ENCODE peak calls at places on chromosomes 2 and 18, in ten cellular contexts. One of them, this sample, is unnamed.

GRCh38 chr2:135164431-135164830 is 112.3 kb downstream of the RAB3GAP1 start:
- DNase-seq in activated CD4-positive, alpha-beta T cell treated with anti-CD3 and anti-CD28 coated beads for 48 hours: no peak
- DNase-seq in lung: no peak
- DNase-seq in OCI-LY7: no peak
- DNase-seq in Kasumi-1: no peak
- DNase-seq in NCI-H2081: peak
- DNase-seq in memory B cell: no peak
- DNase-seq in sciatic nerve: no peak
- DNase-seq in HTR-8/SVneo: peak
- DNase-seq in HCT116: no peak
- DNase-seq in this sample: no peak

GRCh38 chr18:64134044-64134757 is 14.7 kb downstream of the LINC00305 start:
- DNase-seq in activated CD4-positive, alpha-beta T cell treated with anti-CD3 and anti-CD28 coated beads for 48 hours: no peak
- DNase-seq in lung: no peak
- DNase-seq in OCI-LY7: no peak
- DNase-seq in Kasumi-1: no peak
- DNase-seq in NCI-H2081: no peak
- DNase-seq in memory B cell: no peak
- DNase-seq in sciatic nerve: no peak
- DNase-seq in HTR-8/SVneo: peak
- DNase-seq in HCT116: no peak
- DNase-seq in this sample: no peak

GRCh38 chr2:188573453-188573852 is 281.8 kb downstream of the GULP1 start:
- DNase-seq in activated CD4-positive, alpha-beta T cell treated with anti-CD3 and anti-CD28 coated beads for 48 hours: no peak
- DNase-seq in lung: no peak
- DNase-seq in OCI-LY7: no peak
- DNase-seq in Kasumi-1: no peak
- DNase-seq in NCI-H2081: no peak
- DNase-seq in memory B cell: no peak
- DNase-seq in sciatic nerve: no peak
- DNase-seq in HTR-8/SVneo: no peak
- DNase-seq in HCT116: no peak
- DNase-seq in this sample: no peak

GRCh38 chr18:35602193-35602820 is 20.8 kb downstream of the GALNT1 start:
- DNase-seq in activated CD4-positive, alpha-beta T cell treated with anti-CD3 and anti-CD28 coated beads for 48 hours: no peak
- DNase-seq in lung: no peak
- DNase-seq in OCI-LY7: no peak
- DNase-seq in Kasumi-1: no peak
- DNase-seq in NCI-H2081: no peak
- DNase-seq in memory B cell: no peak
- DNase-seq in sciatic nerve: no peak
- DNase-seq in HTR-8/SVneo: no peak
- DNase-seq in HCT116: no peak
- DNase-seq in this sample: no peak

GRCh38 chr2:45288532-45288931 is 279.3 kb upstream of the SIX2 start:
- DNase-seq in activated CD4-positive, alpha-beta T cell treated with anti-CD3 and anti-CD28 coated beads for 48 hours: no peak
- DNase-seq in lung: no peak
- DNase-seq in OCI-LY7: no peak
- DNase-seq in Kasumi-1: no peak
- DNase-seq in NCI-H2081: no peak
- DNase-seq in memory B cell: no peak
- DNase-seq in sciatic nerve: no peak
- DNase-seq in HTR-8/SVneo: peak
- DNase-seq in HCT116: no peak
- DNase-seq in this sample: no peak

GRCh38 chr18:68564961-68565360 is 149.9 kb downstream of the TMX3 start:
- DNase-seq in activated CD4-positive, alpha-beta T cell treated with anti-CD3 and anti-CD28 coated beads for 48 hours: no peak
- DNase-seq in lung: no peak
- DNase-seq in OCI-LY7: no peak
- DNase-seq in Kasumi-1: no peak
- DNase-seq in NCI-H2081: no peak
- DNase-seq in memory B cell: no peak
- DNase-seq in sciatic nerve: no peak
- DNase-seq in HTR-8/SVneo: no peak
- DNase-seq in HCT116: no peak
- DNase-seq in this sample: no peak

GRCh38 chr2:101655941-101656422 is 41.5 kb upstream of the MAP4K4 start:
- DNase-seq in activated CD4-positive, alpha-beta T cell treated with anti-CD3 and anti-CD28 coated beads for 48 hours: no peak
- DNase-seq in lung: no peak
- DNase-seq in OCI-LY7: no peak
- DNase-seq in Kasumi-1: no peak
- DNase-seq in NCI-H2081: no peak
- DNase-seq in memory B cell: no peak
- DNase-seq in sciatic nerve: no peak
- DNase-seq in HTR-8/SVneo: no peak
- DNase-seq in HCT116: no peak
- DNase-seq in this sample: peak

GRCh38 chr2:109472331-109473005 is 141.3 kb downstream of the SEPTIN10 start:
- DNase-seq in activated CD4-positive, alpha-beta T cell treated with anti-CD3 and anti-CD28 coated beads for 48 hours: no peak
- DNase-seq in lung: no peak
- DNase-seq in OCI-LY7: no peak
- DNase-seq in Kasumi-1: no peak
- DNase-seq in NCI-H2081: no peak
- DNase-seq in memory B cell: no peak
- DNase-seq in sciatic nerve: no peak
- DNase-seq in HTR-8/SVneo: no peak
- DNase-seq in HCT116: no peak
- DNase-seq in this sample: no peak

GRCh38 chr18:78979058-78979680 is 449 bp upstream of the SALL3 start:
- DNase-seq in activated CD4-positive, alpha-beta T cell treated with anti-CD3 and anti-CD28 coated beads for 48 hours: no peak
- DNase-seq in lung: no peak
- DNase-seq in OCI-LY7: no peak
- DNase-seq in Kasumi-1: no peak
- DNase-seq in NCI-H2081: no peak
- DNase-seq in memory B cell: no peak
- DNase-seq in sciatic nerve: no peak
- DNase-seq in HTR-8/SVneo: no peak
- DNase-seq in HCT116: no peak
- DNase-seq in this sample: peak

GRCh38 chr2:133484106-133484505 is 84.2 kb downstream of the NCKAP5 start:
- DNase-seq in activated CD4-positive, alpha-beta T cell treated with anti-CD3 and anti-CD28 coated beads for 48 hours: no peak
- DNase-seq in lung: no peak
- DNase-seq in OCI-LY7: no peak
- DNase-seq in Kasumi-1: no peak
- DNase-seq in NCI-H2081: no peak
- DNase-seq in memory B cell: no peak
- DNase-seq in sciatic nerve: no peak
- DNase-seq in HTR-8/SVneo: no peak
- DNase-seq in HCT116: no peak
- DNase-seq in this sample: no peak

GRCh38 chr2:768484-768883 is 91.3 kb upstream of the TMEM18 start:
- DNase-seq in activated CD4-positive, alpha-beta T cell treated with anti-CD3 and anti-CD28 coated beads for 48 hours: no peak
- DNase-seq in lung: no peak
- DNase-seq in OCI-LY7: no peak
- DNase-seq in Kasumi-1: no peak
- DNase-seq in NCI-H2081: peak
- DNase-seq in memory B cell: no peak
- DNase-seq in sciatic nerve: no peak
- DNase-seq in HTR-8/SVneo: no peak
- DNase-seq in HCT116: no peak
- DNase-seq in this sample: no peak

GRCh38 chr2:180990794-180991193 is 10.4 kb downstream of the UBE2E3 start:
- DNase-seq in activated CD4-positive, alpha-beta T cell treated with anti-CD3 and anti-CD28 coated beads for 48 hours: no peak
- DNase-seq in lung: no peak
- DNase-seq in OCI-LY7: no peak
- DNase-seq in Kasumi-1: no peak
- DNase-seq in NCI-H2081: no peak
- DNase-seq in memory B cell: no peak
- DNase-seq in sciatic nerve: no peak
- DNase-seq in HTR-8/SVneo: no peak
- DNase-seq in HCT116: no peak
- DNase-seq in this sample: no peak

GRCh38 chr2:65351234-65351947 is 81.0 kb downstream of the SPRED2 start:
- DNase-seq in activated CD4-positive, alpha-beta T cell treated with anti-CD3 and anti-CD28 coated beads for 48 hours: no peak
- DNase-seq in lung: no peak
- DNase-seq in OCI-LY7: no peak
- DNase-seq in Kasumi-1: no peak
- DNase-seq in NCI-H2081: no peak
- DNase-seq in memory B cell: no peak
- DNase-seq in sciatic nerve: no peak
- DNase-seq in HTR-8/SVneo: no peak
- DNase-seq in HCT116: no peak
- DNase-seq in this sample: peak

GRCh38 chr2:54528311-54528945 is 72.3 kb downstream of the SPTBN1 start:
- DNase-seq in activated CD4-positive, alpha-beta T cell treated with anti-CD3 and anti-CD28 coated beads for 48 hours: no peak
- DNase-seq in lung: no peak
- DNase-seq in OCI-LY7: no peak
- DNase-seq in Kasumi-1: no peak
- DNase-seq in NCI-H2081: no peak
- DNase-seq in memory B cell: no peak
- DNase-seq in sciatic nerve: no peak
- DNase-seq in HTR-8/SVneo: no peak
- DNase-seq in HCT116: no peak
- DNase-seq in this sample: no peak

GRCh38 chr2:205746408-205746785 is 64.1 kb downstream of the NRP2 start:
- DNase-seq in activated CD4-positive, alpha-beta T cell treated with anti-CD3 and anti-CD28 coated beads for 48 hours: no peak
- DNase-seq in lung: peak
- DNase-seq in OCI-LY7: no peak
- DNase-seq in Kasumi-1: no peak
- DNase-seq in NCI-H2081: no peak
- DNase-seq in memory B cell: no peak
- DNase-seq in sciatic nerve: no peak
- DNase-seq in HTR-8/SVneo: no peak
- DNase-seq in HCT116: no peak
- DNase-seq in this sample: no peak

GRCh38 chr2:49251766-49252165 is 97.5 kb upstream of the FSHR start:
- DNase-seq in activated CD4-positive, alpha-beta T cell treated with anti-CD3 and anti-CD28 coated beads for 48 hours: no peak
- DNase-seq in lung: no peak
- DNase-seq in OCI-LY7: no peak
- DNase-seq in Kasumi-1: no peak
- DNase-seq in NCI-H2081: no peak
- DNase-seq in memory B cell: no peak
- DNase-seq in sciatic nerve: no peak
- DNase-seq in HTR-8/SVneo: no peak
- DNase-seq in HCT116: no peak
- DNase-seq in this sample: no peak